ENCODE peak calls at places on chromosomes 4 and X, in ten cellular contexts. One of them, this sample, is unnamed.

GRCh38 chr4:142021761-142022160 is 385.4 kb downstream of the IL15 start:
- DNase-seq in tibial artery: no peak
- DNase-seq in CD8-positive, alpha-beta T cell: no peak
- DNase-seq in gastrocnemius medialis: no peak
- DNase-seq in PC-9: no peak
- DNase-seq in ascending aorta: no peak
- DNase-seq in A549: no peak
- DNase-seq in PC-3: no peak
- DNase-seq in OCI-LY7: no peak
- DNase-seq in astrocyte: no peak
- DNase-seq in this sample: no peak

GRCh38 chr4:38169524-38169923 is 209.3 kb downstream of the PTTG2 start:
- DNase-seq in gastrocnemius medialis: no peak
- DNase-seq in tibial artery: no peak
- DNase-seq in ascending aorta: no peak
- DNase-seq in PC-9: no peak
- DNase-seq in PC-3: peak; percentile 37
- DNase-seq in astrocyte: no peak
- DNase-seq in A549: no peak
- DNase-seq in CD8-positive, alpha-beta T cell: no peak
- DNase-seq in OCI-LY7: no peak
- DNase-seq in this sample: peak; percentile 61

GRCh38 chrX:65674351-65674893 is 7.0 kb downstream of the MSN start:
- DNase-seq in ascending aorta: no peak
- DNase-seq in OCI-LY7: no peak
- DNase-seq in A549: no peak
- DNase-seq in PC-9: no peak
- DNase-seq in astrocyte: no peak
- DNase-seq in PC-3: no peak
- DNase-seq in CD8-positive, alpha-beta T cell: no peak
- DNase-seq in gastrocnemius medialis: no peak
- DNase-seq in tibial artery: no peak
- DNase-seq in this sample: no peak

GRCh38 chrX:119990409-119990994 is 47.0 kb upstream of the NKAP start:
- DNase-seq in CD8-positive, alpha-beta T cell: no peak
- DNase-seq in astrocyte: no peak
- DNase-seq in tibial artery: no peak
- DNase-seq in OCI-LY7: no peak
- DNase-seq in PC-3: no peak
- DNase-seq in gastrocnemius medialis: no peak
- DNase-seq in ascending aorta: no peak
- DNase-seq in A549: no peak
- DNase-seq in PC-9: no peak
- DNase-seq in this sample: no peak

GRCh38 chr4:121139533-121140222 is 24.4 kb downstream of the TNIP3 start:
- DNase-seq in PC-9: no peak
- DNase-seq in ascending aorta: no peak
- DNase-seq in CD8-positive, alpha-beta T cell: no peak
- DNase-seq in OCI-LY7: no peak
- DNase-seq in astrocyte: peak; percentile 93
- DNase-seq in A549: no peak
- DNase-seq in tibial artery: no peak
- DNase-seq in gastrocnemius medialis: no peak
- DNase-seq in PC-3: peak; percentile 51
- DNase-seq in this sample: no peak

GRCh38 chr4:6197433-6198174 is 2.7 kb downstream of the JAKMIP1 start:
- DNase-seq in CD8-positive, alpha-beta T cell: no peak
- DNase-seq in astrocyte: no peak
- DNase-seq in OCI-LY7: no peak
- DNase-seq in gastrocnemius medialis: no peak
- DNase-seq in tibial artery: peak; percentile 52
- DNase-seq in PC-3: no peak
- DNase-seq in A549: no peak
- DNase-seq in PC-9: no peak
- DNase-seq in ascending aorta: peak; percentile 44
- DNase-seq in this sample: no peak

GRCh38 chrX:19627533-19627932 is 112.2 kb upstream of the MAP3K15 start:
- DNase-seq in OCI-LY7: no peak
- DNase-seq in PC-3: peak; percentile 62
- DNase-seq in astrocyte: peak; percentile 23
- DNase-seq in gastrocnemius medialis: no peak
- DNase-seq in PC-9: peak; percentile 25
- DNase-seq in ascending aorta: no peak
- DNase-seq in tibial artery: no peak
- DNase-seq in A549: no peak
- DNase-seq in CD8-positive, alpha-beta T cell: no peak
- DNase-seq in this sample: no peak

GRCh38 chr4:17468638-17469221 is 43.2 kb downstream of the QDPR start:
- DNase-seq in astrocyte: peak; percentile 21
- DNase-seq in OCI-LY7: peak; percentile 15
- DNase-seq in CD8-positive, alpha-beta T cell: no peak
- DNase-seq in A549: no peak
- DNase-seq in tibial artery: no peak
- DNase-seq in PC-9: peak; percentile 7
- DNase-seq in PC-3: peak; percentile 31
- DNase-seq in gastrocnemius medialis: no peak
- DNase-seq in ascending aorta: no peak
- DNase-seq in this sample: no peak

GRCh38 chrX:40094041-40094899 is 3.5 kb downstream of the BCOR start:
- DNase-seq in OCI-LY7: no peak
- DNase-seq in ascending aorta: no peak
- DNase-seq in PC-3: peak; percentile 43
- DNase-seq in astrocyte: no peak
- DNase-seq in tibial artery: peak; percentile 77
- DNase-seq in A549: no peak
- DNase-seq in gastrocnemius medialis: peak; percentile 80
- DNase-seq in PC-9: peak; percentile 12
- DNase-seq in CD8-positive, alpha-beta T cell: no peak
- DNase-seq in this sample: no peak

GRCh38 chrX:2610246-2611170 is 80.6 kb upstream of the CD99 start:
- DNase-seq in PC-9: no peak
- DNase-seq in tibial artery: no peak
- DNase-seq in CD8-positive, alpha-beta T cell: no peak
- DNase-seq in ascending aorta: no peak
- DNase-seq in OCI-LY7: no peak
- DNase-seq in astrocyte: no peak
- DNase-seq in gastrocnemius medialis: no peak
- DNase-seq in PC-3: no peak
- DNase-seq in A549: no peak
- DNase-seq in this sample: peak; percentile 54
- TF ChIP-seq CTCF in PC-9: no peak
- TF ChIP-seq CTCF in tibial artery: no peak
- TF ChIP-seq CTCF in CD8-positive, alpha-beta T cell: no peak
- TF ChIP-seq CTCF in ascending aorta: no peak
- TF ChIP-seq CTCF in OCI-LY7: no peak
- TF ChIP-seq CTCF in astrocyte: no peak
- TF ChIP-seq CTCF in gastrocnemius medialis: no peak
- TF ChIP-seq CTCF in PC-3: no peak
- TF ChIP-seq CTCF in A549: no peak
- TF ChIP-seq CTCF in this sample: no peak

GRCh38 chrX:15946783-15947550 is 92.4 kb upstream of the AP1S2 start:
- DNase-seq in OCI-LY7: no peak
- DNase-seq in tibial artery: no peak
- DNase-seq in gastrocnemius medialis: no peak
- DNase-seq in astrocyte: peak; percentile 77
- DNase-seq in PC-3: peak; percentile 93
- DNase-seq in CD8-positive, alpha-beta T cell: no peak
- DNase-seq in ascending aorta: no peak
- DNase-seq in PC-9: peak; percentile 63
- DNase-seq in A549: no peak
- DNase-seq in this sample: peak; percentile 86
- H3K27ac ChIP-seq in OCI-LY7: no peak overlapping the region
- H3K27ac ChIP-seq in tibial artery: no peak overlapping the region
- H3K27ac ChIP-seq in gastrocnemius medialis: no peak overlapping the region
- H3K27ac ChIP-seq in astrocyte: peak overlapping the region; percentile 19
- H3K27ac ChIP-seq in PC-3: peak overlapping the region; percentile 60
- H3K27ac ChIP-seq in CD8-positive, alpha-beta T cell: no peak overlapping the region
- H3K27ac ChIP-seq in ascending aorta: no peak overlapping the region
- H3K27ac ChIP-seq in PC-9: peak overlapping the region; percentile 12
- H3K27ac ChIP-seq in A549: peak overlapping the region; percentile 41
- H3K27ac ChIP-seq in this sample: no peak overlapping the region

DNA sequence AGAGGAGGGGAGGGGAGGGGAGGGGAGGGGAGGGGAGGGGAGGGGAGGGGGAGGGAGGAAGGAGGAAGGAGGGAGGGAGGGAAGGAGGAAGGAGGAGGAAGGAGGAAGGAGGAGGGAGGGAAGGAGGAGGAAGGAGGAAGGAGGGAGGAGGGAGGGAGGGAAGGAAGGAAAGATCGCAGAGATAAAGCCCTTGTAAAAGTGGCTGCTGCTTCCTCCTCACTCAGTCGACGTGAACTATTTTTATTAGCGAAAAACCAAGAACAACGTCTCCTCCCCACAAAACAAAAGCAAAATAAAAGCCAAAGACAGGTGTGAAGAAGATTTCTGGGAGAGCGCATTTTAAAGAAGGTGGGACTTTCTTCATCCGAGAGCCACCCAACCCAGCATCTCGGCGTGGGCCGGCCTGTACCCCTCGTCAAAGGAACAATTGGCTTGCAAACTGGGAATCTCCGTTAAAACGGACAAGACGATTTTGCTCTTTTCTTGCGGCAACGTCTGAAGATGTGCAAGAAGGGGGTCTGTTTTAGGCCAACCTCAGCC is 40.7 kb upstream of the ASMTL start:
- DNase-seq in PC-9: no peak
- DNase-seq in astrocyte: no peak
- DNase-seq in ascending aorta: no peak
- DNase-seq in tibial artery: no peak
- DNase-seq in gastrocnemius medialis: no peak
- DNase-seq in OCI-LY7: peak; percentile 61
- DNase-seq in CD8-positive, alpha-beta T cell: no peak
- DNase-seq in A549: no peak
- DNase-seq in PC-3: no peak
- DNase-seq in this sample: no peak
- H3K4me1 ChIP-seq in PC-9: no peaks in the 10 kb centered on the region
- H3K4me1 ChIP-seq in astrocyte: no peaks in the 10 kb centered on the region
- H3K4me1 ChIP-seq in ascending aorta: no peaks in the 10 kb centered on the region
- H3K4me1 ChIP-seq in tibial artery: peaks cover 8% of the 10 kb centered on the region
- H3K4me1 ChIP-seq in gastrocnemius medialis: no peaks in the 10 kb centered on the region
- H3K4me1 ChIP-seq in OCI-LY7: peaks cover 60% of the 10 kb centered on the region
- H3K4me1 ChIP-seq in CD8-positive, alpha-beta T cell: peaks cover 11% of the 10 kb centered on the region
- H3K4me1 ChIP-seq in A549: no peaks in the 10 kb centered on the region
- H3K4me1 ChIP-seq in PC-3: no peaks in the 10 kb centered on the region
- H3K4me1 ChIP-seq in this sample: no peaks in the 10 kb centered on the region

GRCh38 chr4:170979736-170980135 is 833.5 kb upstream of the GALNTL6 start:
- DNase-seq in astrocyte: peak; percentile 8
- DNase-seq in tibial artery: no peak
- DNase-seq in PC-9: no peak
- DNase-seq in A549: no peak
- DNase-seq in PC-3: no peak
- DNase-seq in CD8-positive, alpha-beta T cell: no peak
- DNase-seq in OCI-LY7: no peak
- DNase-seq in gastrocnemius medialis: no peak
- DNase-seq in ascending aorta: peak; percentile 74
- DNase-seq in this sample: no peak

GRCh38 chr4:170978990-170979389 is 834.2 kb upstream of the GALNTL6 start:
- DNase-seq in ascending aorta: no peak
- DNase-seq in astrocyte: no peak
- DNase-seq in gastrocnemius medialis: no peak
- DNase-seq in A549: no peak
- DNase-seq in OCI-LY7: no peak
- DNase-seq in CD8-positive, alpha-beta T cell: no peak
- DNase-seq in PC-3: no peak
- DNase-seq in tibial artery: no peak
- DNase-seq in PC-9: no peak
- DNase-seq in this sample: no peak
- TF ChIP-seq CTCF in ascending aorta: no peak
- TF ChIP-seq CTCF in astrocyte: no peak
- TF ChIP-seq CTCF in gastrocnemius medialis: no peak
- TF ChIP-seq CTCF in A549: no peak
- TF ChIP-seq CTCF in OCI-LY7: peak; percentile 19
- TF ChIP-seq CTCF in CD8-positive, alpha-beta T cell: no peak
- TF ChIP-seq CTCF in PC-3: no peak
- TF ChIP-seq CTCF in tibial artery: no peak
- TF ChIP-seq CTCF in PC-9: no peak
- TF ChIP-seq CTCF in this sample: no peak

DNA sequence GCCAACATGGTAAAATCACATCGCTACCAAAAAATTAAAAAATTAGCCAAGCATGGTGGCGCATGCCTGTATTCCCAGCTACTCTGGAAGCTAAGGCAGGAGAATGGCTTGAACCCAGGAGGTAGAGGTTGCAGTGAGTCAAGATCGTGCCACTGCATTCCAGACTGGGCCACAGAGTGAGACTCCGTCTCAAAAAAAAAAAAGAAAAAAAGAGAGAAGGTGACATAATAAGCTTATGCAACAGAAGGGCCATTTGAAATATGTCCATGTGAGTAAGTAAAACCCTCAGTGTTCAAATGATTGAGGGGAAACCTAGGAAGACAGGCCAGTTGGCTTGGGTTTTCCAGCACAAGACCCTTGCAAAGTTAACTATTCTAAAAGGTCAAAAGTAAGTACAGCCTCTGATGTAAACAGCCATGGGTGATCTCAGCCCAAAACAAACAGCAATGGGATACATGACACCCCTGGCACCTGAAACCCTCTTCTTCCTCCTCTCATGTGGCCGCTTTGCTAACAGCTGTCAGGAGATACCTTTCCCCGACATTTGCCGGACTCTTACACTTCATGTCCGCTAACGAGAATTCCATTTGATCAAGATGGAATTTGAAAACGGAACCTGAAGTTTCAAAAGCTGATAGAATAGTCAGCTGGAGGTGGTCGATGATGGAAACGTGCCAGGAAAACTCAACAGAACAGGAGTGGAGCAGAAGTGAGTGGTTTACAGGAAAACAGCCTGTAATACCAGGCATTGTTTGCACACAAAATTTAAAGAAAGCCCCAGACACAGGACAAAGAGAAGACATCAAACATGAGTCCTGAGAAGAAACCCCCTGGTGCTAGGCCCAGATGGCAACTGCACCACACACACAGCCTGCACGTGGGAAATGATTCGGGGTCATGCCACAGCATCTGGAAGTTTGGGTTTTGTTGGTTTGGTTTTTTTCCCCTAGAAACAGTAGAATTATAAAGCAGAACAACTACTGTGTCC is 93.0 kb upstream of the STS start:
- DNase-seq in tibial artery: no peak
- DNase-seq in gastrocnemius medialis: peak; percentile 10
- DNase-seq in astrocyte: no peak
- DNase-seq in ascending aorta: no peak
- DNase-seq in PC-3: no peak
- DNase-seq in A549: no peak
- DNase-seq in PC-9: no peak
- DNase-seq in OCI-LY7: no peak
- DNase-seq in CD8-positive, alpha-beta T cell: no peak
- DNase-seq in this sample: no peak
- H3K27ac ChIP-seq in tibial artery: no peak overlapping the region
- H3K27ac ChIP-seq in gastrocnemius medialis: no peak overlapping the region
- H3K27ac ChIP-seq in astrocyte: no peak overlapping the region
- H3K27ac ChIP-seq in ascending aorta: no peak overlapping the region
- H3K27ac ChIP-seq in PC-3: no peak overlapping the region
- H3K27ac ChIP-seq in A549: no peak overlapping the region
- H3K27ac ChIP-seq in PC-9: no peak overlapping the region
- H3K27ac ChIP-seq in OCI-LY7: no peak overlapping the region
- H3K27ac ChIP-seq in CD8-positive, alpha-beta T cell: no peak overlapping the region
- H3K27ac ChIP-seq in this sample: no peak overlapping the region

GRCh38 chr4:66647915-66648314 is 897.4 kb downstream of the CENPC start:
- DNase-seq in PC-9: no peak
- DNase-seq in CD8-positive, alpha-beta T cell: no peak
- DNase-seq in A549: no peak
- DNase-seq in tibial artery: no peak
- DNase-seq in OCI-LY7: no peak
- DNase-seq in gastrocnemius medialis: no peak
- DNase-seq in ascending aorta: no peak
- DNase-seq in astrocyte: no peak
- DNase-seq in PC-3: no peak
- DNase-seq in this sample: no peak
- H3K4me1 ChIP-seq in PC-9: no peaks in the 10 kb centered on the region
- H3K4me1 ChIP-seq in CD8-positive, alpha-beta T cell: no peaks in the 10 kb centered on the region
- H3K4me1 ChIP-seq in A549: no peaks in the 10 kb centered on the region
- H3K4me1 ChIP-seq in tibial artery: no peaks in the 10 kb centered on the region
- H3K4me1 ChIP-seq in OCI-LY7: no peaks in the 10 kb centered on the region
- H3K4me1 ChIP-seq in gastrocnemius medialis: no peaks in the 10 kb centered on the region
- H3K4me1 ChIP-seq in ascending aorta: no peaks in the 10 kb centered on the region
- H3K4me1 ChIP-seq in astrocyte: no peaks in the 10 kb centered on the region
- H3K4me1 ChIP-seq in PC-3: peaks cover 13% of the 10 kb centered on the region
- H3K4me1 ChIP-seq in this sample: no peaks in the 10 kb centered on the region